ENCODE peak calls at places on chromosome 13, in five cellular contexts. N, X, Z, F and D are unnamed samples.

GRCh38 chr13:37029617-37030016 is 29.0 kb downstream of the EXOSC8 start:
- DNase-seq in X (no peak), F (no peak), N (no peak), Z (no peak), D (no peak)

GRCh38 chr13:113412440-113412839 is 40.8 kb downstream of the ADPRHL1 start:
- DNase-seq in X (no peak), N (no peak), F (no peak), Z (no peak), D (no peak)

GRCh38 chr13:98358933-98359332 is 181.9 kb upstream of the RNF113B start:
- DNase-seq in Z (no peak), X (no peak), N (no peak), F (no peak), D (no peak)

GRCh38 chr13:113589251-113589960 is 4.9 kb downstream of the TFDP1 start:
- DNase-seq in F (no peak), X (no peak), N (no peak), Z (no peak), D (no peak)

GRCh38 chr13:24709186-24709913 is 29.1 kb downstream of the ATP12A start:
- DNase-seq in F (no peak), X (no peak), N (no peak), Z (peak; percentile 38), D (no peak)

GRCh38 chr13:60463787-60464186 is 66.8 kb downstream of the TDRD3 start:
- DNase-seq in X (no peak), Z (no peak), F (no peak), N (no peak), D (no peak)

GRCh38 chr13:83819611-83820010 is 62.7 kb downstream of the SLITRK1 start:
- DNase-seq in Z (no peak), X (no peak), N (no peak), F (no peak), D (no peak)

GRCh38 chr13:76983676-76984075 is 8.2 kb upstream of the CLN5 start:
- DNase-seq in Z (no peak), X (no peak), N (no peak), F (no peak), D (no peak)

GRCh38 chr13:107124129-107124718 is 556.3 kb upstream of the ARGLU1 start:
- DNase-seq in F (no peak), N (peak; percentile 33), X (no peak), Z (no peak), D (no peak)

GRCh38 chr13:42807236-42807635 is 25.9 kb downstream of the FAM216B start:
- DNase-seq in F (no peak), X (no peak), N (no peak), Z (no peak), D (no peak)

GRCh38 chr13:111216166-111216960 is 101.3 kb downstream of the ARHGEF7 start:
- DNase-seq in X (no peak), F (peak; percentile 64), Z (peak; percentile 29), N (no peak), D (peak; percentile 55)

GRCh38 chr13:98892821-98893220 is 85.0 kb downstream of the DOCK9 start:
- DNase-seq in Z (no peak), N (no peak), X (no peak), F (no peak), D (peak; percentile 23)

GRCh38 chr13:39100996-39101751 is 62.9 kb downstream of the NHLRC3 start:
- DNase-seq in X (peak; percentile 8), Z (no peak), F (no peak), N (peak; percentile 53), D (no peak)

GRCh38 chr13:113099142-113099541 is 6.4 kb upstream of the F7 start:
- DNase-seq in X (no peak), N (no peak), F (no peak), Z (no peak), D (no peak)

GRCh38 chr13:86933676-86934075 is 737.5 kb upstream of the SLITRK5 start:
- DNase-seq in F (no peak), Z (no peak), X (no peak), N (no peak), D (no peak)

GRCh38 chr13:72763411-72763810 is 18.3 kb downstream of the DIS3 start:
- DNase-seq in N (no peak), Z (no peak), F (no peak), X (no peak), D (no peak)

GRCh38 chr13:30364876-30365275 is 57.4 kb upstream of the UBE2L5 start:
- DNase-seq in F (peak; percentile 20), N (no peak), Z (no peak), X (no peak), D (no peak)

GRCh38 chr13:23628250-23628649 is 58.0 kb downstream of the TNFRSF19 start:
- DNase-seq in N (no peak), F (no peak), X (no peak), Z (no peak), D (peak; percentile 18)

GRCh38 chr13:44243198-44243852 is 130.3 kb upstream of the SERP2 start:
- DNase-seq in X (peak; percentile 65), Z (no peak), N (peak; percentile 81), F (peak; percentile 49), D (peak; percentile 81)

GRCh38 chr13:112674412-112675383 is 15.1 kb upstream of the ATP11A start:
- DNase-seq in F (no peak), X (no peak), Z (no peak), N (no peak), D (no peak)

GRCh38 chr13:27258637-27259377 is 7.4 kb downstream of the RPL21 start:
- DNase-seq in X (no peak), N (no peak), F (no peak), Z (no peak), D (no peak)

GRCh38 chr13:87919956-87920355 is 248.8 kb downstream of the SLITRK5 start:
- DNase-seq in Z (no peak), X (no peak), N (no peak), F (no peak), D (no peak)

GRCh38 chr13:32086366-32086765 is 54.8 kb downstream of the FRY start:
- DNase-seq in X (no peak), N (no peak), F (no peak), Z (no peak), D (no peak)

GRCh38 chr13:93767231-93767916 is 540.8 kb downstream of the GPC6 start:
- DNase-seq in Z (no peak), F (no peak), X (no peak), N (no peak), D (no peak)

GRCh38 chr13:25839356-25839755 is 212.5 kb downstream of the SHISA2 start:
- DNase-seq in Z (no peak), X (no peak), F (no peak), N (no peak), D (no peak)

GRCh38 chr13:92590503-92590908 is 636.1 kb upstream of the GPC6 start:
- DNase-seq in Z (no peak), N (no peak), X (no peak), F (no peak), D (no peak)

GRCh38 chr13:20270163-20270865 is 38.2 kb upstream of the GJB6 start:
- DNase-seq in X (no peak), Z (no peak), N (no peak), F (no peak), D (no peak)

GRCh38 chr13:107339209-107339608 is 771.3 kb upstream of the ARGLU1 start:
- DNase-seq in F (no peak), X (no peak), Z (no peak), N (no peak), D (peak; percentile 4)

GRCh38 chr13:24076124-24076523 is 84.4 kb upstream of the SPATA13 start:
- DNase-seq in N (peak; percentile 40), X (no peak), Z (no peak), F (no peak), D (no peak)